ENCODE peak calls at places on chromosomes 13 and 19, in five cellular contexts. H is cardiac fibroblast, M is heart left ventricle, A is fibroblast of mammary gland, E is fibroblast of the aortic adventitia. S is an unnamed sample.

GRCh38 chr19:48524728-48525127 is 13.1 kb upstream of the LMTK3 start:
- DNase-seq in H (no peak), M (no peak), A (no peak), E (no peak), S (no peak)

GRCh38 chr13:70923863-70924752 is 815.9 kb upstream of the KLHL1 start:
- DNase-seq in H (no peak), M (no peak), A (no peak), E (no peak), S (no peak)

GRCh38 chr13:36548129-36548528 is 115.8 kb downstream of the CCNA1 start:
- DNase-seq in H (no peak), M (no peak), A (no peak), E (no peak), S (no peak)

GRCh38 chr13:99796175-99796819 is 175.3 kb downstream of the ZIC5 start:
- DNase-seq in H (peak; percentile 30), M (no peak), A (peak; percentile 51), E (peak; percentile 37), S (peak; percentile 52)

GRCh38 chr13:109665211-109665610 is 121.2 kb downstream of the IRS2 start:
- DNase-seq in H (no peak), M (no peak), A (no peak), E (no peak), S (no peak)

GRCh38 chr13:28138756-28139470 is 568 bp downstream of the PAN3 start:
- DNase-seq in H (peak; percentile 97), M (peak; percentile 90), A (peak; percentile 84), E (peak; percentile 89), S (peak; percentile 92)

GRCh38 chr19:12778020-12778904 is 2.9 kb upstream of the HOOK2 start:
- DNase-seq in H (peak; percentile 92), M (peak; percentile 84), A (peak; percentile 76), E (peak; percentile 85), S (peak; percentile 83)

GRCh38 chr19:49921871-49922755 is 6.9 kb upstream of the ATF5 start:
- DNase-seq in H (peak; percentile 50), M (no peak), A (peak; percentile 85), E (peak; percentile 69), S (peak; percentile 77)

GRCh38 chr19:40365613-40366401 is 17.3 kb downstream of the PLD3 start:
- DNase-seq in H (peak; percentile 84), M (peak; percentile 52), A (peak; percentile 28), E (peak; percentile 43), S (peak; percentile 57)

GRCh38 chr13:33639158-33639557 is 178.8 kb upstream of the RFC3 start:
- DNase-seq in H (peak; percentile 93), M (no peak), A (peak; percentile 99), E (peak; percentile 97), S (peak; percentile 95)

GRCh38 chr19:8371011-8371804 is 7.3 kb downstream of the ANGPTL4 start:
- DNase-seq in H (no peak), M (no peak), A (no peak), E (no peak), S (no peak)

GRCh38 chr13:113598481-113598880 is 13.9 kb downstream of the TFDP1 start:
- DNase-seq in H (no peak), M (no peak), A (no peak), E (no peak), S (no peak)

GRCh38 chr13:28716511-28716910 is 2.3 kb downstream of the SLC46A3 start:
- DNase-seq in H (peak; percentile 89), M (peak; percentile 65), A (peak; percentile 92), E (peak; percentile 73), S (peak; percentile 89)

GRCh38 chr13:53946500-53946899 is 917.9 kb downstream of the OLFM4 start:
- DNase-seq in H (no peak), M (no peak), A (no peak), E (no peak), S (no peak)

GRCh38 chr13:91314888-91315287 is 32.6 kb upstream of the MIR17HG start:
- DNase-seq in H (no peak), M (no peak), A (no peak), E (no peak), S (no peak)

GRCh38 chr13:98511435-98511834 is 65.5 kb downstream of the STK24 start:
- DNase-seq in H (no peak), M (no peak), A (no peak), E (no peak), S (no peak)

GRCh38 chr13:100443278-100443997 is 145.2 kb downstream of the GGACT start:
- DNase-seq in H (no peak), M (no peak), A (no peak), E (no peak), S (no peak)

GRCh38 chr13:66657165-66657895 is 572.8 kb downstream of the PCDH9 start:
- DNase-seq in H (peak; percentile 96), M (peak; percentile 23), A (peak; percentile 99), E (peak; percentile 98), S (peak; percentile 97)

GRCh38 chr19:48085077-48085476 is 25.5 kb downstream of the PLA2G4C start:
- DNase-seq in H (no peak), M (no peak), A (no peak), E (no peak), S (no peak)

GRCh38 chr19:5077209-5077515 is 108.2 kb downstream of the KDM4B start:
- DNase-seq in H (no peak), M (no peak), A (no peak), E (no peak), S (no peak)

GRCh38 chr19:47094557-47095517 is 18.7 kb downstream of the ZC3H4 start:
- DNase-seq in H (no peak), M (no peak), A (no peak), E (no peak), S (no peak)

GRCh38 chr19:12772323-12772722 is 3.0 kb downstream of the HOOK2 start:
- DNase-seq in H (peak; percentile 21), M (peak; percentile 75), A (no peak), E (peak; percentile 18), S (no peak)

GRCh38 chr19:49427855-49428546 is 2.8 kb downstream of the GFY start:
- DNase-seq in H (no peak), M (no peak), A (no peak), E (no peak), S (no peak)

GRCh38 chr13:48600374-48601364 is 53.1 kb upstream of the CYSLTR2 start:
- DNase-seq in H (peak; percentile 94), M (no peak), A (peak; percentile 32), E (peak; percentile 90), S (peak; percentile 63)

GRCh38 chr13:41274881-41275280 is 11.5 kb upstream of the MTRF1 start:
- DNase-seq in H (no peak), M (no peak), A (peak; percentile 65), E (no peak), S (no peak)

GRCh38 chr19:14085309-14085995 is at the start of gene C19orf67:
- DNase-seq in H (no peak), M (no peak), A (no peak), E (no peak), S (no peak)

GRCh38 chr19:14078406-14078805 is 5.8 kb downstream of the MISP3 start:
- DNase-seq in H (peak; percentile 29), M (no peak), A (peak; percentile 56), E (peak; percentile 66), S (no peak)

GRCh38 chr19:14082675-14082960 is 3.0 kb downstream of the C19orf67 start:
- DNase-seq in H (no peak), M (no peak), A (no peak), E (no peak), S (no peak)

GRCh38 chr19:14080887-14081796 is 4.4 kb downstream of the C19orf67 start:
- DNase-seq in H (peak; percentile 100), M (peak; percentile 99), A (peak; percentile 100), E (peak; percentile 100), S (peak; percentile 98)

DNA sequence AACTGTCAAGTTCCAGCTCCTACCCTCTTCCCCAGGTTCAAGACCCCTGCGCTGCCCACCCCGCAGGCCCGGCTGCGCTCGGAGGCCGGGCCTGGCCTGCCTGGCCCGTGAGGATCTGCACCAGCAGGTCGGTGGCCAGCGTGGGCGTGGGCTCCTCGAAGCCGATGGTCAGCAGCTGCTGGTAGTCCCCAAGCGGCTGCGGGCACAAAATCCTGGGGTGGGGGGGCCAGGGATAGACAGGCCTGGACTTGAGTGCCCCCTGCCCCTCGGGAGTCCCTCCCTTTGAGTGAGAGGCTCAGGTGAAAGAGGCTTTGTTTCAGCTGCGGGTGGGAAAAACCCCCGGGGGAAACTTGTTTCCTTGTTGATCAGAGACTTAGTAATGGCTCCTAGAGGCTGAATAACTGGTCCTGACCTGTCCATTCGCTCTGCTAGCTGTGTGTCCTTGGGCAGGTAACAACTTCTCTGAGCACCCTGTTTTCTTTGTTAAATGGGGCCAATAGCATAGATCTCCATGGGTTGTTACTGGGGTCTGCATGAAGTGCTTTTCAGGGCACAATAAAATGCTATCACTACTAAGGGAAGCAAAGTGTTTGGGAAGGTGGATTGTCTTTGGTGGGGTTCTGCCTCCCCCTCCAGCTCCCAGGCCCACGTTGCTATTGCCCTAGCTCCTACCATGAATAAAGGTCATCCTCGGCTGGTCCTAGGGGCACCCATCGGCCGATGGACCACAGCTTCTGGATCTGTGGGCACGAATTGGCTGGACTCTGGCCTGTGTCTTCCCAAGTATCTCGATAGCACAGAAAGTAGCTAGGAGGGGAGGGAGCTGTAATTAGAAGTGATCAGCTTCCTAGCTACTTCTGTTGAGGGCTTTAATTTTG is 3.5 kb downstream of the C19orf67 start:
- DNase-seq in H (no peak), M (no peak), A (peak; percentile 30), E (no peak), S (no peak)
- TF ChIP-seq CTCF in H (no peak), M (no peak), A (no peak), E (no peak), S (no peak)

GRCh38 chr13:97109841-97110492 is 112.2 kb upstream of the MBNL2 start:
- DNase-seq in H (peak; percentile 93), M (peak; percentile 90), A (peak; percentile 82), E (peak; percentile 94), S (peak; percentile 83)
- TF ChIP-seq CTCF in H (peak; percentile 78), M (peak; percentile 98), A (peak; percentile 65), E (peak; percentile 80), S (peak; percentile 82)

DNA sequence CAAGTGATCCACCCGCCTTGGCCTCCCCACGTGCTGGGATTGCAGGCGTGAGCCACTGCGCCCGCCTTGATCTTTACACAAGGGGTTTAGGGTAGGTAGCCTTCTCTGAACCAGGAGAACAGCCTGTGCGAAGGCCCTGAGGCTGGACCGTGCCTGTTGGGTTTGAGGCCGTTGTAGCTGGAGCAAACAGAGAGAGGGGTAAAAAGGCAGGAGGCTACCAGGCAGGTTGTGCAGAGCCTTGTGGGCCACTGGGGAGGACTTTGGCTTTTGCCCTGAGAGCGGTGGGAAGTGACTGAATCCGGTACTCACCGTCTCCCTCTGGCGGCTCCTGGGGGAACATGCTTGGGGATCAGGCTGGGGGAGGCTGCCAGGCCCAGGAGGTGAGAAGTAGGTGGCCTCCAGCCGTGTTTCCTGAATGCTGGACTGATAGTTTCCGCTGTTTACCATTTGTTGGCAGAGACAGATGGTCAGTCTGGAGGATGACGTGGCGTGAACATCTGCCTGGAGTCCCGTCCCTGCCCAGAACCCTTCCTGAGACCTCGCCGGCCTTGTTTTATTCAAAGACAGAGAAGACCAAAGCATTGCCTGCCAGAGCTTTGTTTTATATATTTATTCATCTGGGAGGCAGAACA is 24.6 kb downstream of the SPC24 start:
- DNase-seq in H (peak; percentile 79), M (peak; percentile 83), A (peak; percentile 90), E (peak; percentile 63), S (peak; percentile 84)
- TF ChIP-seq CTCF in H (peak; percentile 94), M (peak; percentile 92), A (peak; percentile 89), E (peak; percentile 95), S (peak; percentile 91)

DNA sequence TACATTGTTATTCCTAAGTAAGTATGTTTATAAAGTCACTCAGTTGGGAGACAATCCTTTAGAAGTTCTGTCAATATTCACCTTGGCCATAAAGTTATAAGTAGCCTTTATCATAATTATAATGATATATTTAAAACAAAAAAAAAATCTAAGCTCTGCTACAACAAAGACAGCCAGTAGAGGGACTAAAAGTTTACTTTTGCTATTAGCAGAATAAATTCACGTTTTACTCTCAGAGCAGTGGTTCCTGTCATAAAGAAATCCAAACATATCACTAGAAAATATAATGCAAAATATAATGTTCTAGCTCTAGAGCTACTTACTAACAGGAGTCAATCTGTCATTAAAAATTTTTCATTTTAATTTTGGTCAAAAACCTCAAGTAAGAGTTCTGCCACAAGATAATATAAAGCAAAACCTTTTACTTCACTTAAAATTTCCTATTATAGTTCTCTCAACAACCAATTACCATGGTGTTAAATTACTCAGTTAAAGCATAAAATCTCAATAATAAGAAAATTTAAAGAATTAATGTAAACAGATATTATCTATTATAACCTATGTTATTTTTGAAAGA is 17.7 kb downstream of the INTS6 start:
- DNase-seq in H (peak; percentile 54), M (no peak), A (peak; percentile 46), E (peak; percentile 62), S (no peak)
- TF ChIP-seq CTCF in H (peak; percentile 56), M (peak; percentile 53), A (peak; percentile 57), E (peak; percentile 64), S (peak; percentile 26)

S was measured in foreskin fibroblast.